ENCODE peak calls at places on chromosomes 12 and 14, in nine cellular contexts. One of them, this sample, is unnamed.

GRCh38 chr12:49907352-49907751 is 3.7 kb upstream of the FAIM2 start:
- DNase-seq in ovary: no peak
- DNase-seq in transverse colon: no peak
- DNase-seq in tibial nerve: no peak
- DNase-seq in body of pancreas: no peak
- DNase-seq in lower leg skin: no peak
- DNase-seq in GM12892: no peak
- DNase-seq in spleen: peak
- DNase-seq in prostate gland: no peak
- DNase-seq in this sample: no peak

GRCh38 chr14:72801841-72802587 is 91.9 kb downstream of the DPF3 start:
- DNase-seq in ovary: no peak
- DNase-seq in transverse colon: no peak
- DNase-seq in tibial nerve: no peak
- DNase-seq in body of pancreas: no peak
- DNase-seq in lower leg skin: no peak
- DNase-seq in GM12892: no peak
- DNase-seq in spleen: no peak
- DNase-seq in prostate gland: no peak
- DNase-seq in this sample: no peak

GRCh38 chr14:88195676-88196075 is 127.4 kb downstream of the KCNK10 start:
- DNase-seq in ovary: no peak
- DNase-seq in transverse colon: no peak
- DNase-seq in tibial nerve: no peak
- DNase-seq in body of pancreas: no peak
- DNase-seq in lower leg skin: no peak
- DNase-seq in GM12892: no peak
- DNase-seq in spleen: no peak
- DNase-seq in prostate gland: no peak
- DNase-seq in this sample: no peak

GRCh38 chr12:6280053-6280469 is 30.4 kb upstream of the PLEKHG6 start:
- DNase-seq in ovary: peak
- DNase-seq in transverse colon: peak
- DNase-seq in tibial nerve: no peak
- DNase-seq in body of pancreas: peak
- DNase-seq in lower leg skin: peak
- DNase-seq in GM12892: no peak
- DNase-seq in spleen: peak
- DNase-seq in prostate gland: peak
- DNase-seq in this sample: peak

GRCh38 chr12:129459886-129460285 is 443.9 kb downstream of the TMEM132D start:
- DNase-seq in ovary: no peak
- DNase-seq in transverse colon: no peak
- DNase-seq in tibial nerve: no peak
- DNase-seq in body of pancreas: no peak
- DNase-seq in lower leg skin: no peak
- DNase-seq in GM12892: no peak
- DNase-seq in spleen: no peak
- DNase-seq in prostate gland: no peak
- DNase-seq in this sample: no peak

GRCh38 chr12:133107121-133107520 is 23.0 kb downstream of the ZNF891 start:
- DNase-seq in ovary: no peak
- DNase-seq in transverse colon: no peak
- DNase-seq in tibial nerve: no peak
- DNase-seq in body of pancreas: no peak
- DNase-seq in lower leg skin: no peak
- DNase-seq in GM12892: no peak
- DNase-seq in spleen: no peak
- DNase-seq in prostate gland: no peak
- DNase-seq in this sample: no peak

GRCh38 chr12:7265251-7265650 is 38.6 kb upstream of the ACSM4 start:
- DNase-seq in ovary: no peak
- DNase-seq in transverse colon: no peak
- DNase-seq in tibial nerve: no peak
- DNase-seq in body of pancreas: no peak
- DNase-seq in lower leg skin: no peak
- DNase-seq in GM12892: no peak
- DNase-seq in spleen: no peak
- DNase-seq in prostate gland: peak
- DNase-seq in this sample: no peak

GRCh38 chr12:8681129-8681902 is 16.5 kb upstream of the RIMKLB start:
- DNase-seq in ovary: no peak
- DNase-seq in transverse colon: no peak
- DNase-seq in tibial nerve: no peak
- DNase-seq in body of pancreas: no peak
- DNase-seq in lower leg skin: no peak
- DNase-seq in GM12892: no peak
- DNase-seq in spleen: no peak
- DNase-seq in prostate gland: peak
- DNase-seq in this sample: no peak

GRCh38 chr14:69715725-69716482 is 51.0 kb upstream of the SRSF5 start:
- DNase-seq in ovary: peak
- DNase-seq in transverse colon: peak
- DNase-seq in tibial nerve: no peak
- DNase-seq in body of pancreas: peak
- DNase-seq in lower leg skin: peak
- DNase-seq in GM12892: no peak
- DNase-seq in spleen: no peak
- DNase-seq in prostate gland: peak
- DNase-seq in this sample: no peak

GRCh38 chr14:53215101-53215500 is 62.0 kb upstream of the DDHD1 start:
- DNase-seq in ovary: no peak
- DNase-seq in transverse colon: no peak
- DNase-seq in tibial nerve: no peak
- DNase-seq in body of pancreas: no peak
- DNase-seq in lower leg skin: no peak
- DNase-seq in GM12892: no peak
- DNase-seq in spleen: no peak
- DNase-seq in prostate gland: no peak
- DNase-seq in this sample: no peak

GRCh38 chr14:53218161-53218560 is 65.0 kb upstream of the DDHD1 start:
- DNase-seq in ovary: no peak
- DNase-seq in transverse colon: no peak
- DNase-seq in tibial nerve: no peak
- DNase-seq in body of pancreas: no peak
- DNase-seq in lower leg skin: no peak
- DNase-seq in GM12892: no peak
- DNase-seq in spleen: no peak
- DNase-seq in prostate gland: no peak
- DNase-seq in this sample: no peak

GRCh38 chr14:53214384-53214783 is 61.3 kb upstream of the DDHD1 start:
- DNase-seq in ovary: no peak
- DNase-seq in transverse colon: no peak
- DNase-seq in tibial nerve: no peak
- DNase-seq in body of pancreas: no peak
- DNase-seq in lower leg skin: no peak
- DNase-seq in GM12892: no peak
- DNase-seq in spleen: no peak
- DNase-seq in prostate gland: no peak
- DNase-seq in this sample: no peak

DNA sequence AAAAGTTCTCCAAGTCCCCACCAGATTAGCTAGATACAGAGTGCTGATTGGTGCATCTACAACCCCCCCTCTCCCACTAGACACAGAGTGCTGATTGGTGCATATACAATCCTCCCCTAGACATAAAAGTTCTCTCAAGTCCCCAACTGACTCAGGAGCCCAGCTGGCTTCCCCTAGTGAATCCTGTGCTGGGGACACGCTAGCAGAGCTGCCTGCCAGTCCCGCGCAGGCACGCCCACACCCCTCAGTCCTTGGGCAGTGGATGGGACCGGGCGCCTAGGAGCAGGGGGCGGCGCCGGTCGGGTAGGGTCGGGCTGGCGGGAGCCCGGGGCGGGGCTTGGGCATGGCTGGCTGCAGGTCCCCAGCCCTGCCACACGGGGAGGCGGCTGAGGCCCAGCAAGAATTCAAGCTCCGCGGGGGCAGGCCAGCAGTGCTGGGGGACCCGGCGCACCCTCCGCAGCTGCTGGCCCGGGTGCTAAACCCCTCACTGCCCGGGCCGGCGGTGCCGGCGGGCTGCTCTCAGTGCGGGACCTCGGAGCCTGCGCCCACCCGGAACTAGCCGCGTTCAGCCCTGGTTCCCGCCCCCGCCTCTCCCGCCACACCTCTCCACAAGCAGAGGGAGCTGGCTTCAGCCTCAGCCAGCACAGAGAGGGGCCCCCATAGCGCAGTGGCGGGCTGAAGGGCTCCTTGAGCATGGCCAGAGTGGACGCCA is 64.3 kb upstream of the DDHD1 start:
- DNase-seq in ovary: peak
- DNase-seq in transverse colon: peak
- DNase-seq in tibial nerve: peak
- DNase-seq in body of pancreas: peak
- DNase-seq in lower leg skin: peak
- DNase-seq in GM12892: peak
- DNase-seq in spleen: peak
- DNase-seq in prostate gland: peak
- DNase-seq in this sample: peak
- TF ChIP-seq POLR2A in ovary: no peak
- TF ChIP-seq POLR2A in transverse colon: no peak
- TF ChIP-seq POLR2A in tibial nerve: peak
- TF ChIP-seq POLR2A in body of pancreas: peak
- TF ChIP-seq POLR2A in lower leg skin: no peak
- TF ChIP-seq POLR2A in GM12892: peak
- TF ChIP-seq POLR2A in spleen: no peak
- TF ChIP-seq POLR2A in prostate gland: peak
- TF ChIP-seq POLR2A in this sample: no peak

DNA sequence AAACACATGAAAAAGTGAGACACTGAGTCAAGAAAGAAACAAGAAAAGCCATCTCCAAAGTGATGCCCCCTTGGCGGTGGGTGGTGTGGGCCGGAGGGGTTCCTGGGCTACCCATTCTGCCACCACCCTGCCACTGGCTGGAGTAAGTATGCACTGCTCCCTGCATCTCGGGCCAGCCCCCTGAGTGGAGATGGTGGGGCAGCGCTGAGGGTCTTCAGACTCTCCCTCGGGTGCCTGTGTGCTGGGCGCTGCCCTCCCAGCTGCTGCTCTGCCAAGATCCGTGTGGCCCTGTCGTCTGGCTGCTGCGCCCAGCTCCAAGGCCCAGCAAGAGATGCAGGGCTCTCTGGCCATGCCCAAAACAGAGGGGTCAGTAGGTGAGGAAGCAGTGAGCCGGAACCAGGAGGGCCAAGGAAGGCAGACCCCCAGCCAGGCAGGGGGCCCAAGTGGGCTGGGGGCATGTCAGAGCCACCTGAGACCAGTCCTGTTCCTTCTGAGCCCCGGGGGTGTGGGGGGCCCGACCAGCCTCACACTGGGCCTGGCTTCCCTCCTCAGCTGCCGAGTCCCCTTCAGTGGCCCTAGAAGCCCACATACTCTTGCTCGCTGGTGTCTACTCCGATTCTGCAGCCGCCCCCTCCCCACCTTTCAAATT is 5.2 kb downstream of the GPR132 start:
- DNase-seq in ovary: no peak
- DNase-seq in transverse colon: no peak
- DNase-seq in tibial nerve: no peak
- DNase-seq in body of pancreas: no peak
- DNase-seq in lower leg skin: peak
- DNase-seq in GM12892: no peak
- DNase-seq in spleen: peak
- DNase-seq in prostate gland: no peak
- DNase-seq in this sample: no peak
- TF ChIP-seq POLR2A in ovary: no peak
- TF ChIP-seq POLR2A in transverse colon: no peak
- TF ChIP-seq POLR2A in tibial nerve: no peak
- TF ChIP-seq POLR2A in body of pancreas: no peak
- TF ChIP-seq POLR2A in lower leg skin: no peak
- TF ChIP-seq POLR2A in GM12892: no peak
- TF ChIP-seq POLR2A in spleen: no peak
- TF ChIP-seq POLR2A in prostate gland: no peak
- TF ChIP-seq POLR2A in this sample: no peak

DNA sequence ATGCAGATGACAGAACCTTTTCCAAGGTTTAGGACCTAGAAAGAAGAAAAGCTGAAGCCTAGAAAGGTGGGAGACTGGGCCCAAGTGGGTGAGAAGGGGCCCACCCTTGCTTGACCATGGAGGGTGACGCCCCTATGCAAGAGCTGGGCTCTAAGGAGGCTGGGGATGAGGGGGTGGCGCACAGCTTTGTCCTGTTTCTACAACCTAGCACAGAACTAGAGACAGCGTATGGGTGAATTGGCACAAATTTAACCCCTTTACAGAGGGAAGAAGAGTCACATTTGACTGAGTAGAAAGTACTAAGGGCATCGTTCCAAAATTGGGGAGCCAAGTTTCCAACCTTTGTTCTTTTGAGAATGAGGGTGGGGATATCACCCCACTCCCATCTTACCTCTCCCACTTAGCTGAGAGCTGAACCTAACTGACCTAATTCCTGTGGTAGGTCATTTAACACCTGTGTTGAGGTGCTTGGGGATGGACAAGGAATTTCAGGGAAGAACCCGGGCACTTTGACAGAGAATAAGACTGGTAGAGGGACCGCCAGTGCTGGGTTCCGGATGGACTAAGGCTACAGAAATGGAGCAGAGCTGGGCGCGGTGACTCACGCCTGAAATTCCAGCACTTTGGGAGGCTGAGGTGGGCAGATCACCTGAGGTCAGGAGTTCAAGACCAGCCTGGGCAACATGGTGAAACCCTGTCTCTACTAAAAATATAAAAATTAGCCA is 5.3 kb downstream of the NFKBIA start:
- DNase-seq in ovary: no peak
- DNase-seq in transverse colon: no peak
- DNase-seq in tibial nerve: no peak
- DNase-seq in body of pancreas: no peak
- DNase-seq in lower leg skin: no peak
- DNase-seq in GM12892: no peak
- DNase-seq in spleen: no peak
- DNase-seq in prostate gland: no peak
- DNase-seq in this sample: no peak
- TF ChIP-seq POLR2A in ovary: no peak
- TF ChIP-seq POLR2A in transverse colon: no peak
- TF ChIP-seq POLR2A in tibial nerve: no peak
- TF ChIP-seq POLR2A in body of pancreas: peak
- TF ChIP-seq POLR2A in lower leg skin: no peak
- TF ChIP-seq POLR2A in GM12892: peak
- TF ChIP-seq POLR2A in spleen: no peak
- TF ChIP-seq POLR2A in prostate gland: no peak
- TF ChIP-seq POLR2A in this sample: no peak

DNA sequence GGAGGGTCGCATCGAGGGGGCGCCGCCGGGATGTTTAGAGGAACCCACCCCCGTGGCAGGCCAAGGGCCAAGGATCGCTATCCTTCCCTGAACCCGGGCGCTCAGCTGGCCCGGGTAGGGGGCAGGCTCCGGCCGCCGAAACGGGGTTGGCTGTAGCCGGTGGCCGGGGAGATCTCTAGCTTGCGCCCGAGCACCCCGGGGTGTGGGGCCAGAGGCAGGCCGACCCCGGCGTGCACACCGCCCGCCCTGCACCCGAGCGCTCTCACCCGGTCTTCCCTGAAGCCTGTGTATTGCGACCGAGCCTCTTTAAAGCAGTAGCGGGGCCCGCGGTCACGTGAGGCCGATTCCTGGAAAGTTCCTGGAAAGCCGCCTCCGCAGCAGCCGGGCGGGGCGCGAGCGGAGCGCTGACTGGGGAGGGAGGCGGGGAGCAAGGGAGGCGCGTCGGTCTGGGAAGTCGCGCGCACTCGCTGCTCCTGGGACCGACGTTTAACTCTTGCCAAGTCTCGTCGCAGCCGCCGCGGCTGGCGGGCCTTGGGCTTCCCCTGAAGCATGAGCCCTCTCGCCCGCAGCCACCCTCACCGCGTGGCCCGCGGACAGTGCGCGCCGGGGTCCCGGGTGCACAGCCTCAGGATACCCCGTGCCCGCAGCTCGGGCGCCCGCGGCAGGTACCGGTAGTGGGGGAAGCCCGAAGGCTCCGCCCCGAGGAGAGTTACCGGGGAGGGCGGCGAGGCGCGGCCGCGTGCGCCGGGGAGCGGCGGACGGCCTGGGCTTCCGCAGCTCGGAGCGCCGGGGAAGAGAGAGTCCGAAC is 1.7 kb upstream of the SOCS2 start:
- DNase-seq in ovary: peak
- DNase-seq in transverse colon: peak
- DNase-seq in tibial nerve: peak
- DNase-seq in body of pancreas: peak
- DNase-seq in lower leg skin: peak
- DNase-seq in GM12892: peak
- DNase-seq in spleen: peak
- DNase-seq in prostate gland: peak
- DNase-seq in this sample: peak
- TF ChIP-seq POLR2A in ovary: peak
- TF ChIP-seq POLR2A in transverse colon: peak
- TF ChIP-seq POLR2A in tibial nerve: peak
- TF ChIP-seq POLR2A in body of pancreas: peak
- TF ChIP-seq POLR2A in lower leg skin: no peak
- TF ChIP-seq POLR2A in GM12892: peak
- TF ChIP-seq POLR2A in spleen: no peak
- TF ChIP-seq POLR2A in prostate gland: peak
- TF ChIP-seq POLR2A in this sample: peak